ENCODE peak calls at places on chromosomes 6 and 20, in six cellular contexts. Z is lung microvascular endothelial cell, U is HuH-7.5, T is left cardiac atrium, O is AG08395, N is heart right ventricle. M is an unnamed sample.

GRCh38 chr6:106511274-106512047 is 117.8 kb downstream of the RTN4IP1 start:
- DNase-seq in N (no peak), Z (peak), O (peak), U (no peak), T (peak), M (no peak)

GRCh38 chr6:169038691-169039090 is 215.0 kb downstream of the THBS2 start:
- DNase-seq in Z (no peak), O (no peak), T (no peak), U (no peak), N (no peak), M (no peak)

GRCh38 chr6:95087394-95088097 is 489.8 kb upstream of the MANEA start:
- DNase-seq in Z (peak), O (no peak), T (no peak), N (peak), U (no peak), M (peak)

GRCh38 chr6:44092312-44092884 is 34.9 kb downstream of the MRPL14 start:
- DNase-seq in Z (no peak), N (no peak), U (no peak), T (no peak), O (no peak), M (no peak)

GRCh38 chr20:24951536-24952047 is 2.5 kb downstream of the CST7 start:
- DNase-seq in O (no peak), N (no peak), Z (no peak), U (no peak), T (no peak), M (no peak)

GRCh38 chr6:135974416-135974815 is 122.9 kb downstream of the PDE7B start:
- DNase-seq in N (no peak), T (no peak), Z (no peak), U (no peak), O (no peak), M (no peak)

GRCh38 chr6:158290659-158291058 is 21.6 kb upstream of the TULP4 start:
- DNase-seq in Z (no peak), N (no peak), U (no peak), O (no peak), T (no peak), M (no peak)

GRCh38 chr6:36197739-36198221 is 1.2 kb downstream of the BRPF3 start:
- DNase-seq in O (no peak), Z (no peak), T (no peak), U (no peak), N (peak), M (no peak)

GRCh38 chr6:44956426-44956825 is 371.7 kb upstream of the RUNX2 start:
- DNase-seq in U (no peak), O (no peak), Z (no peak), T (no peak), N (no peak), M (no peak)

GRCh38 chr20:59495894-59496510 is 108.3 kb upstream of the PHACTR3 start:
- DNase-seq in O (peak), T (peak), N (peak), U (peak), Z (peak), M (peak)

GRCh38 chr20:58706975-58707681 is 14.5 kb downstream of the NPEPL1 start:
- DNase-seq in O (no peak), T (peak), U (no peak), Z (no peak), N (no peak), M (no peak)

GRCh38 chr6:145273136-145273535 is 462.2 kb downstream of the EPM2A start:
- DNase-seq in U (no peak), Z (no peak), O (no peak), N (no peak), T (no peak), M (no peak)

GRCh38 chr6:34657307-34657978 is 39.1 kb downstream of the ILRUN start:
- DNase-seq in Z (peak), U (peak), T (peak), O (peak), N (peak), M (peak)

GRCh38 chr6:34514593-34515472 is 41.3 kb downstream of the SPDEF start:
- DNase-seq in T (peak), Z (no peak), N (peak), U (no peak), O (peak), M (peak)

GRCh38 chr6:119351005-119351394 is 1.4 kb upstream of the MAN1A1 start:
- DNase-seq in T (no peak), O (peak), U (peak), N (no peak), Z (peak), M (no peak)

GRCh38 chr20:33773412-33774089 is 37.6 kb upstream of the CHMP4B start:
- DNase-seq in N (no peak), U (no peak), O (no peak), Z (no peak), T (no peak), M (no peak)

GRCh38 chr6:6401401-6401800 is 80.9 kb upstream of the F13A1 start:
- DNase-seq in O (no peak), N (no peak), T (no peak), Z (no peak), U (no peak), M (no peak)

GRCh38 chr6:5553767-5554166 is 292.5 kb downstream of the FARS2 start:
- DNase-seq in U (no peak), N (no peak), Z (no peak), O (no peak), T (no peak), M (no peak)

GRCh38 chr6:49409951-49410542 is 53.0 kb downstream of the MMUT start:
- DNase-seq in N (peak), T (peak), O (peak), Z (peak), U (no peak), M (peak)

GRCh38 chr6:50318536-50318935 is 268.8 kb upstream of the DEFB112 start:
- DNase-seq in O (no peak), U (no peak), T (no peak), Z (no peak), N (no peak), M (no peak)

GRCh38 chr20:35339007-35339406 is 46.8 kb upstream of the FAM83C start:
- DNase-seq in T (no peak), Z (peak), U (no peak), O (peak), N (no peak), M (peak)

GRCh38 chr20:62900052-62900691 is 26.1 kb downstream of the DIDO1 start:
- DNase-seq in O (peak), U (peak), Z (peak), T (peak), N (peak), M (peak)

GRCh38 chr6:109449789-109450673 is 5.5 kb downstream of the MICAL1 start:
- DNase-seq in O (no peak), T (no peak), U (no peak), N (no peak), Z (no peak), M (no peak)

GRCh38 chr6:137873273-137873762 is 6.3 kb downstream of the TNFAIP3 start:
- DNase-seq in T (peak), N (peak), U (peak), Z (peak), O (peak), M (peak)

GRCh38 chr20:58942549-58942948 is 38.5 kb upstream of the NELFCD start:
- DNase-seq in Z (no peak), O (no peak), T (no peak), N (no peak), U (no peak), M (peak)

GRCh38 chr6:141123497-141123896 is 1009.2 kb upstream of the GJE1 start:
- DNase-seq in Z (no peak), T (no peak), N (no peak), O (no peak), U (no peak), M (no peak)

GRCh38 chr20:4835244-4836177 is 113.8 kb downstream of the PRND start:
- DNase-seq in T (peak), Z (no peak), N (peak), U (no peak), O (peak), M (no peak)

GRCh38 chr6:23446394-23447001 is 679.5 kb upstream of the NRSN1 start:
- DNase-seq in O (peak), Z (peak), N (peak), T (no peak), U (no peak), M (peak)

GRCh38 chr6:34151321-34152041 is 5.6 kb upstream of the GRM4 start:
- DNase-seq in T (no peak), U (no peak), O (no peak), Z (no peak), N (no peak), M (no peak)

GRCh38 chr6:113825776-113826175 is 31.4 kb upstream of the MARCKS start:
- DNase-seq in U (no peak), Z (peak), O (peak), N (peak), T (peak), M (no peak)

GRCh38 chr6:27608916-27609883 is 136.3 kb upstream of the ZNF184 start:
- DNase-seq in T (no peak), N (no peak), U (no peak), O (peak), Z (peak), M (no peak)

GRCh38 chr6:107652526-107653182 is 162.7 kb downstream of the SOBP start:
- DNase-seq in O (no peak), U (no peak), N (no peak), Z (no peak), T (no peak), M (no peak)

GRCh38 chr20:49666906-49667305 is 46.8 kb downstream of the B4GALT5 start:
- DNase-seq in T (no peak), Z (no peak), U (no peak), N (no peak), O (no peak), M (no peak)

GRCh38 chr6:101608724-101609123 is 215.2 kb downstream of the GRIK2 start:
- DNase-seq in Z (no peak), U (peak), N (no peak), O (no peak), T (no peak), M (no peak)

GRCh38 chr20:20824924-20825584 is 112.6 kb upstream of the RALGAPA2 start:
- DNase-seq in O (peak), Z (peak), T (peak), N (peak), U (peak), M (no peak)

GRCh38 chr6:32807020-32807580 is 9.7 kb downstream of the HLA-DOB start:
- DNase-seq in Z (no peak), U (no peak), T (no peak), N (no peak), O (no peak), M (no peak)

GRCh38 chr6:10268661-10269060 is 146.2 kb downstream of the TFAP2A start:
- DNase-seq in T (no peak), U (no peak), Z (no peak), O (no peak), N (no peak), M (no peak)

GRCh38 chr6:99330159-99330558 is 19.3 kb downstream of the FAXC start:
- DNase-seq in T (peak), U (peak), O (peak), Z (peak), N (peak), M (peak)

GRCh38 chr6:156016186-156016976 is 560.7 kb upstream of the NOX3 start:
- DNase-seq in U (no peak), T (no peak), N (no peak), O (no peak), Z (no peak), M (no peak)

M was measured in AG04450.